ENCODE peak calls at places on chromosomes 16 and 17, in eight cellular contexts. E, X, D, Q, T, N, O and J are unnamed samples.

GRCh38 chr17:17493249-17493985 is 2.8 kb downstream of the RASD1 start:
- DNase-seq in Q (peak; percentile 31), E (no peak), N (no peak), D (no peak), X (no peak), O (no peak), T (no peak), J (peak; percentile 60)

GRCh38 chr16:24737916-24738594 is 8.6 kb downstream of the TNRC6A start:
- DNase-seq in N (no peak), D (no peak), O (no peak), X (no peak), T (no peak), E (no peak), Q (no peak), J (no peak)

GRCh38 chr17:44307387-44308186 is 814 bp upstream of the RUNDC3A start:
- DNase-seq in T (no peak), D (no peak), Q (no peak), N (no peak), X (no peak), O (peak; percentile 85), E (no peak), J (no peak)

GRCh38 chr16:55116165-55116894 is 185.7 kb downstream of the IRX5 start:
- DNase-seq in Q (no peak), D (no peak), O (no peak), T (no peak), E (no peak), N (no peak), X (no peak), J (no peak)

GRCh38 chr17:43316522-43317142 is 82.2 kb upstream of the ARL4D start:
- DNase-seq in E (no peak), D (no peak), T (no peak), N (no peak), O (peak; percentile 32), Q (no peak), X (no peak), J (no peak)

GRCh38 chr16:80664226-80664625 is 123.4 kb downstream of the DYNLRB2 start:
- DNase-seq in E (no peak), X (no peak), Q (no peak), N (no peak), D (no peak), O (no peak), T (no peak), J (no peak)

GRCh38 chr17:38451840-38452529 is 23.7 kb downstream of the ARHGAP23 start:
- DNase-seq in Q (no peak), O (no peak), N (no peak), E (no peak), T (peak; percentile 79), D (peak; percentile 93), X (no peak), J (no peak)

GRCh38 chr17:80970044-80970761 is 21.4 kb upstream of the CHMP6 start:
- DNase-seq in X (no peak), Q (peak; percentile 57), T (peak; percentile 63), D (no peak), N (no peak), E (no peak), O (no peak), J (no peak)

GRCh38 chr17:14827394-14827793 is 437.7 kb downstream of the PMP22 start:
- DNase-seq in O (no peak), D (no peak), E (no peak), Q (no peak), T (no peak), X (no peak), N (no peak), J (no peak)

GRCh38 chr16:11100239-11100750 is 155.7 kb downstream of the SOCS1 start:
- DNase-seq in X (no peak), T (peak; percentile 91), O (peak; percentile 26), D (no peak), Q (peak; percentile 32), N (peak; percentile 23), E (peak; percentile 67), J (no peak)

GRCh38 chr16:11835891-11836652 is 15.3 kb downstream of the RSL1D1 start:
- DNase-seq in Q (no peak), O (peak; percentile 42), X (no peak), D (no peak), T (no peak), E (no peak), N (no peak), J (no peak)

GRCh38 chr16:55480228-55480655 is 1.2 kb downstream of the MMP2 start:
- DNase-seq in E (peak; percentile 93), O (peak; percentile 72), N (no peak), X (no peak), Q (peak; percentile 4), T (peak; percentile 95), D (no peak), J (peak; percentile 68)

GRCh38 chr17:34363183-34363661 is at the start of gene CCL1:
- DNase-seq in O (no peak), D (no peak), T (no peak), Q (no peak), E (no peak), N (no peak), X (no peak), J (no peak)

GRCh38 chr16:64440421-64440831 is 681.4 kb downstream of the CDH11 start:
- DNase-seq in N (no peak), O (no peak), Q (peak; percentile 90), T (no peak), E (peak; percentile 27), D (no peak), X (no peak), J (no peak)

GRCh38 chr16:3878610-3879009 is 1.9 kb downstream of the CREBBP start:
- DNase-seq in X (no peak), T (no peak), Q (no peak), E (no peak), N (no peak), O (no peak), D (peak; percentile 2), J (no peak)

GRCh38 chr17:15657868-15658775 is 26.0 kb downstream of the TRIM16 start:
- DNase-seq in X (no peak), T (no peak), D (no peak), O (no peak), N (peak; percentile 57), E (no peak), Q (peak; percentile 98), J (no peak)

GRCh38 chr16:14322186-14322585 is 251.1 kb downstream of the MRTFB start:
- DNase-seq in X (no peak), O (no peak), T (no peak), D (no peak), Q (no peak), E (no peak), N (no peak), J (no peak)

GRCh38 chr16:55003306-55003705 is 72.6 kb downstream of the IRX5 start:
- DNase-seq in O (no peak), Q (no peak), D (no peak), E (no peak), N (no peak), T (no peak), X (no peak), J (no peak)

GRCh38 chr16:78967948-78968347 is 632.6 kb downstream of the MAF start:
- DNase-seq in E (no peak), O (no peak), Q (no peak), X (no peak), N (no peak), D (no peak), T (no peak), J (no peak)

GRCh38 chr16:11560701-11561439 is 25.8 kb downstream of the LITAF start:
- DNase-seq in T (peak; percentile 68), X (peak; percentile 55), O (no peak), E (no peak), N (no peak), Q (no peak), D (no peak), J (no peak)

GRCh38 chr16:52357711-52358110 is 189.2 kb downstream of the TOX3 start:
- DNase-seq in N (no peak), T (no peak), E (no peak), X (no peak), Q (no peak), D (no peak), O (no peak), J (no peak)

GRCh38 chr17:7553356-7553755 is 4.5 kb downstream of the TNFSF12 start:
- DNase-seq in E (no peak), D (no peak), T (no peak), N (no peak), O (no peak), X (no peak), Q (no peak), J (no peak)

GRCh38 chr16:9602201-9602600 is 510.8 kb downstream of the HAPSTR1 start:
- DNase-seq in D (no peak), X (no peak), Q (no peak), N (no peak), O (no peak), T (no peak), E (no peak), J (no peak)

GRCh38 chr17:48527742-48528028 is 3.1 kb downstream of the HOXB1 start:
- DNase-seq in X (no peak), E (no peak), N (no peak), O (no peak), T (no peak), Q (no peak), D (peak; percentile 58), J (no peak)
- H3K4me1 ChIP-seq in X (peaks cover 9% of the 10 kb centered on the region), E (no peaks in the 10 kb centered on the region), N (no peaks in the 10 kb centered on the region), O (peaks cover 73% of the 10 kb centered on the region), T (no peaks in the 10 kb centered on the region), Q (peaks cover 2% of the 10 kb centered on the region), D (no peaks in the 10 kb centered on the region), J (no peaks in the 10 kb centered on the region)

DNA sequence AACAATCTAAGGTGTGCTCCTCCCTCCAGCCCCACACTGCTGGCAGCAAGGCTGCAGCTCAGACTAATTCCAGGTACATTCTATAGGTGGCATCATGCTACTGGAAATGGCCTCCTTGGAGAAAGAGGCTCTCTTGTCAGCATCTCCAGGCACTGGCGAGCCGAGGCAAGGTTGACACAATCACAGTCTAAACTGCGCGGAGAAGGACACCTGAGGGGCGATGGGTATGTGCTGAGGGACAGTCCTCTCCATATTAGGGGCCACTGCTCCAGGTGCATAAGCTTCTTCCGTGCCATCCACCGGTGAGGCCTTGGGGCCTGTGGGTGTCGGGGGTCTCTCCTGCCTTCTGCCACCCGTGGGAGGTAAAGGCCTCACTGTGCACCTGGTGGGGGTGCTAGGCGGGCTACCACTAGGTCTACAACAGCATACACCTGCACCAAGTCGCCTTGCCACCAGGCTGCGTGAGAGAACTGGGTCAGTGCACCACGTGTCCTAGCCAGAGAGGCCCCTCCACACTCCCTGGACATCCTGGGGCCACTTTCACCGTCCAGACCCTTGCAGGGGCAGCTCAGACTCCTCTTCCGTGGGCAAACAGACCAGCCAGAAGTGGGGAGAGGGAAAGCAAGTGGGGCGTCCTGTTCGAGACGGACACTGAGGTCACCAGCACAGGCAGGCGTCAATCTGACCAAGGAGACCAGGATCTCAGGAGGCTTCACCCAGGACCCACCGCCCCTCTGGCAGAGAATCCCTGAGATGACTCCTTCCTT is 12.1 kb upstream of the CBX8 start:
- DNase-seq in Q (peak; percentile 80), D (no peak), T (no peak), O (no peak), E (no peak), X (no peak), N (peak; percentile 60), J (peak; percentile 61)
- H3K4me1 ChIP-seq in Q (peaks cover 21% of the 10 kb centered on the region), D (peaks cover 2% of the 10 kb centered on the region), T (peaks cover 34% of the 10 kb centered on the region), O (peaks cover 23% of the 10 kb centered on the region), E (peaks cover 43% of the 10 kb centered on the region), X (peaks cover 39% of the 10 kb centered on the region), N (peaks cover 25% of the 10 kb centered on the region), J (peaks cover 24% of the 10 kb centered on the region)

GRCh38 chr16:30992931-30993816 is 8.2 kb downstream of the HSD3B7 start:
- DNase-seq in X (no peak), N (no peak), E (no peak), O (no peak), Q (no peak), T (no peak), D (no peak), J (no peak)
- H3K4me1 ChIP-seq in X (peaks cover 11% of the 10 kb centered on the region), N (peaks cover 11% of the 10 kb centered on the region), E (peaks cover 17% of the 10 kb centered on the region), O (peaks cover 4% of the 10 kb centered on the region), Q (peaks cover 16% of the 10 kb centered on the region), T (no peaks in the 10 kb centered on the region), D (peaks cover 8% of the 10 kb centered on the region), J (no peaks in the 10 kb centered on the region)

GRCh38 chr17:82436601-82437324 is 13.8 kb downstream of the CYBC1 start:
- DNase-seq in E (no peak), N (no peak), D (no peak), X (no peak), O (no peak), Q (no peak), T (no peak), J (no peak)
- H3K4me1 ChIP-seq in E (no peaks in the 10 kb centered on the region), N (no peaks in the 10 kb centered on the region), D (no peaks in the 10 kb centered on the region), X (peaks cover 15% of the 10 kb centered on the region), O (no peaks in the 10 kb centered on the region), Q (no peaks in the 10 kb centered on the region), T (no peaks in the 10 kb centered on the region), J (no peaks in the 10 kb centered on the region)